ENCODE peak calls at places on chromosomes 2 and 18, in seven cellular contexts. J is cardiac muscle cell, D is thoracic aorta, R is IMR-90, W is endothelial cell of umbilical vein, Q is Peyer's patch, I is psoas muscle. G is an unnamed sample.

GRCh38 chr2:26922638-26923466 is 47.6 kb upstream of the MAPRE3 start:
- DNase-seq in J (peak; percentile 45), D (no peak), R (peak; percentile 6), W (peak; percentile 33), Q (peak; percentile 53), I (peak; percentile 66), G (peak; percentile 31)

GRCh38 chr18:9719421-9719981 is 11.4 kb downstream of the RAB31 start:
- DNase-seq in J (peak; percentile 81), D (no peak), R (peak; percentile 85), W (peak; percentile 85), Q (peak; percentile 41), I (no peak), G (peak; percentile 85)

GRCh38 chr2:23293756-23294155 is 91.2 kb upstream of the KLHL29 start:
- DNase-seq in J (peak; percentile 34), D (no peak), R (no peak), W (no peak), Q (no peak), I (no peak), G (no peak)

GRCh38 chr2:175880-176800 is 87.7 kb downstream of the SH3YL1 start:
- DNase-seq in J (no peak), D (no peak), R (peak; percentile 1), W (no peak), Q (peak; percentile 54), I (no peak), G (no peak)

GRCh38 chr2:9754532-9754887 is 88.8 kb upstream of the TAF1B start:
- DNase-seq in J (no peak), D (no peak), R (no peak), W (no peak), Q (no peak), I (peak; percentile 3), G (no peak)

GRCh38 chr2:28750316-28751101 is 1.1 kb upstream of the PPP1CB start:
- DNase-seq in J (peak; percentile 52), D (no peak), R (peak; percentile 50), W (peak; percentile 70), Q (peak; percentile 50), I (no peak), G (no peak)

GRCh38 chr2:98240796-98241398 is 105.4 kb upstream of the CNGA3 start:
- DNase-seq in J (no peak), D (no peak), R (no peak), W (no peak), Q (no peak), I (no peak), G (no peak)

GRCh38 chr2:96400049-96401000 is 64.8 kb downstream of the NCAPH start:
- DNase-seq in J (peak; percentile 10), D (no peak), R (no peak), W (no peak), Q (no peak), I (no peak), G (no peak)

GRCh38 chr2:38905251-38905650 is 15.6 kb downstream of the ARHGEF33 start:
- DNase-seq in J (no peak), D (no peak), R (no peak), W (no peak), Q (no peak), I (no peak), G (no peak)

GRCh38 chr2:149573760-149574159 is 13.8 kb downstream of the MMADHC start:
- DNase-seq in J (peak; percentile 21), D (no peak), R (peak; percentile 48), W (peak; percentile 13), Q (no peak), I (no peak), G (no peak)

GRCh38 chr2:167964650-167965404 is 282.6 kb downstream of the STK39 start:
- DNase-seq in J (peak; percentile 25), D (no peak), R (peak; percentile 18), W (peak; percentile 23), Q (no peak), I (no peak), G (no peak)

GRCh38 chr2:217938038-217938437 is 64.8 kb downstream of the TNS1 start:
- DNase-seq in J (no peak), D (no peak), R (no peak), W (no peak), Q (no peak), I (peak; percentile 70), G (no peak)
- H3K27ac ChIP-seq in J (peak overlapping the region; percentile 53), D (peak overlapping the region; percentile 99), R (peak overlapping the region; percentile 84), W (peak overlapping the region; percentile 70), Q (peak overlapping the region; percentile 84), I (peak overlapping the region; percentile 87), G (peak overlapping the region; percentile 98)

GRCh38 chr2:176089843-176090395 is 2.6 kb upstream of the HOXD13 start:
- DNase-seq in J (no peak), D (no peak), R (no peak), W (no peak), Q (no peak), I (no peak), G (no peak)
- TF ChIP-seq CTCF in J (no peak), D (no peak), R (no peak), W (no peak), Q (no peak), I (no peak), G (no peak)

DNA sequence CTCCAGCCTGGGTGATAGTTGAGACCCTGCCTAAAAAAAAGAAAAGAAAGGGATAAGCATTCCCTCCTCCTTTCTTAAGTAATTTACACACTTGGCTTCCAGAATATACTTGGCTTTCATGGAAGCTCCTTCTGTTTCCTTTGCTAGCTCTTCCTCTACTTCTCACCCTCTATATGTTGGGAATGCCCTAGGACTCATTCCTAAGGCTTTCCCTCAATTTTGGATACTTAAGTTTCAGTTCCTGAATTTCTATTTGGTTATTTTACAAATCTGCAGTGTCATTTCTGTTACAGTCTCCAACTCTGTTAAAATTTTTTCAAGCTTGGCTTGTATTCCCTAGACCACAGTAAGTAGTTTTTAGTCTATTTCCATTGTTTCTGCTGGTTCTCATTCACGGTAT is 23.6 kb downstream of the SP3 start:
- DNase-seq in J (no peak), D (no peak), R (no peak), W (no peak), Q (no peak), I (no peak), G (no peak)
- H3K27ac ChIP-seq in J (no peak overlapping the region), D (no peak overlapping the region), R (no peak overlapping the region), W (no peak overlapping the region), Q (no peak overlapping the region), I (no peak overlapping the region), G (no peak overlapping the region)

GRCh38 chr2:64784168-64785061 is 130.7 kb upstream of the SERTAD2 start:
- DNase-seq in J (no peak), D (no peak), R (no peak), W (no peak), Q (no peak), I (no peak), G (no peak)
- TF ChIP-seq CTCF in J (no peak), D (no peak), R (no peak), W (no peak), Q (no peak), I (no peak), G (no peak)

GRCh38 chr2:215451012-215451756 is 15.3 kb upstream of the FN1 start:
- DNase-seq in J (peak; percentile 59), D (no peak), R (no peak), W (no peak), Q (no peak), I (no peak), G (no peak)
- H3K27ac ChIP-seq in J (no peak overlapping the region), D (no peak overlapping the region), R (no peak overlapping the region), W (no peak overlapping the region), Q (no peak overlapping the region), I (no peak overlapping the region), G (no peak overlapping the region)

GRCh38 chr2:177597759-177598158 is 205.2 kb downstream of the AGPS start:
- DNase-seq in J (peak; percentile 14), D (no peak), R (no peak), W (peak; percentile 5), Q (no peak), I (no peak), G (no peak)

GRCh38 chr2:177598321-177598922 is 205.8 kb downstream of the AGPS start:
- DNase-seq in J (peak; percentile 80), D (no peak), R (peak; percentile 23), W (peak; percentile 13), Q (no peak), I (no peak), G (peak; percentile 35)

GRCh38 chr2:177600917-177601316 is 208.3 kb downstream of the AGPS start:
- DNase-seq in J (no peak), D (no peak), R (no peak), W (no peak), Q (no peak), I (no peak), G (no peak)

GRCh38 chr2:177599956-177600355 is 207.4 kb downstream of the AGPS start:
- DNase-seq in J (no peak), D (no peak), R (no peak), W (no peak), Q (no peak), I (no peak), G (no peak)

DNA sequence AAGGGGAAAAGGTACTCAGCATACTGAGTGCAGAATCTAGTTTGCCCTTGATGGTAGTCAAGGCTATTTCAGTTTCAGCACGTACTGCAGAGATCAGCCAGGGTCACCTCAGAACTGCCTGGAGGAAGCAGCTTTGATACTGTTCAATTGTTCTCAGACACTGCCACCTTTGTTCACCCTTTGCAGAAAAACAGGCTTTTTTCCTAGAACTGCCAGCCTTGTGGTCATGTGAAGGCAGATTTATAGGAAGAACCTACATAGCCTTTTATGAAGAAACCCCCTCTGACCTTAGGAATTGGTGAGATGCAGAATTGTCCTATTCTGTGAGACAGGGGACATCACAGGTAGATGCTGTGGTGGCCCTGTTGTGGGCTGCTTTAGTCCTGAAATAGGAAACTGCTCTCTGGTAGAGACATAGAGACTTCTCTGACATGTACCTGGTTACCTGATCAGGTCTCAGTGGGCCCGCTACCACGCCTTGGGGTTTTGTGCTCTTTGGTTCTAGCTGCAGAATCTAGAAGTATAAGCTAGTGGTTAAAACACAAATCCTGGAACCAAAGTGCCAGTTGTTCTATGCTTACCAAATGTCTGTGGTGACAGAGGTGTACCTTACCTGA is 206.6 kb downstream of the AGPS start:
- DNase-seq in J (no peak), D (no peak), R (no peak), W (peak; percentile 88), Q (no peak), I (no peak), G (no peak)
- TF ChIP-seq CTCF in J (no peak), D (no peak), R (no peak), W (no peak), Q (no peak), I (no peak), G (no peak)

DNA sequence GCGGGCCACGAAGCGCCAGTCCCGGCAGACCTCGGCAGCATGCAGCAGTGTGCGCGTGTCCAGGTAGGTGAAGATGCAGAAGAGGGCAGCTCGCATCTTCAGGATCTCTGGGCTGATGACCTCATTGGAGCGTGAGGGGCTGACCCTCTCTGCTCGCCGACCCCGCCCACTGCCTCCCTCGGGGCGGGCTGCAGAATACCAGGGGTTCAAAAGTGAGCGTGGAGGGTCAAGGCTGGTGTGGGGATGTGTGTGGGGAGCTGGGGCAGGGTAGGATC is 20.0 kb downstream of the FBXO41 start:
- DNase-seq in J (no peak), D (no peak), R (no peak), W (no peak), Q (no peak), I (no peak), G (no peak)
- H3K27ac ChIP-seq in J (no peak overlapping the region), D (no peak overlapping the region), R (no peak overlapping the region), W (no peak overlapping the region), Q (no peak overlapping the region), I (no peak overlapping the region), G (no peak overlapping the region)

G was measured in tibial artery.